ENCODE peak calls at places on chromosome 3, in ten cellular contexts. I is astrocyte, V is SK-N-SH, Y is neural progenitor cell, D is GM23248, T is neuronal stem cell, H is K562, Z is mammary epithelial cell, L is HepG2, N is PC-9. F is an unnamed sample.

GRCh38 chr3:46692566-46692983 is 904 bp downstream of the ALS2CL start:
- DNase-seq in I (peak; percentile 6), V (no peak), Y (peak; percentile 22), D (peak; percentile 37), T (no peak), H (peak; percentile 31), Z (peak; percentile 96), L (no peak), N (peak; percentile 97), F (no peak)

GRCh38 chr3:15051531-15051930 is 13.6 kb downstream of the MRPS25 start:
- DNase-seq in I (no peak), V (peak; percentile 75), Y (peak; percentile 63), D (peak; percentile 70), T (no peak), H (peak; percentile 69), Z (peak; percentile 34), L (peak; percentile 62), N (no peak), F (peak; percentile 58)

GRCh38 chr3:17955411-17955810 is 213.0 kb upstream of the TBC1D5 start:
- DNase-seq in I (no peak), V (no peak), Y (no peak), D (no peak), T (no peak), H (no peak), Z (no peak), L (no peak), N (no peak), F (no peak)

GRCh38 chr3:12938258-12938711 is 96.9 kb upstream of the RPL32 start:
- DNase-seq in I (no peak), V (no peak), Y (no peak), D (peak; percentile 47), T (no peak), H (no peak), Z (no peak), L (no peak), N (no peak), F (no peak)

GRCh38 chr3:190644766-190645165 is 130.9 kb downstream of the IL1RAP start:
- DNase-seq in I (peak; percentile 36), V (no peak), Y (no peak), D (peak; percentile 75), T (no peak), H (no peak), Z (peak; percentile 8), L (no peak), N (no peak), F (no peak)

GRCh38 chr3:141452045-141452444 is 34.8 kb upstream of the RASA2 start:
- DNase-seq in I (peak; percentile 41), V (no peak), Y (peak; percentile 57), D (peak; percentile 75), T (peak; percentile 31), H (peak; percentile 34), Z (peak; percentile 31), L (peak; percentile 59), N (peak; percentile 65), F (peak; percentile 33)

GRCh38 chr3:76789262-76789661 is 250.6 kb upstream of the ROBO2 start:
- DNase-seq in I (no peak), V (no peak), Y (no peak), D (no peak), T (no peak), H (no peak), Z (no peak), L (no peak), N (no peak), F (no peak)

GRCh38 chr3:48743773-48744172 is 26.8 kb upstream of the IP6K2 start:
- DNase-seq in I (no peak), V (no peak), Y (no peak), D (no peak), T (no peak), H (no peak), Z (no peak), L (no peak), N (no peak), F (no peak)

GRCh38 chr3:138945646-138946553 is 1.0 kb downstream of the FOXL2 start:
- DNase-seq in I (no peak), V (peak; percentile 79), Y (peak; percentile 66), D (peak; percentile 80), T (no peak), H (peak; percentile 57), Z (peak; percentile 74), L (no peak), N (no peak), F (no peak)

GRCh38 chr3:138944842-138945645 is 1.9 kb downstream of the FOXL2 start:
- DNase-seq in I (no peak), V (peak; percentile 71), Y (peak; percentile 85), D (no peak), T (peak; percentile 56), H (peak; percentile 42), Z (no peak), L (no peak), N (no peak), F (no peak)

GRCh38 chr3:138947303-138948121 is 495 bp downstream of the FOXL2NB start:
- DNase-seq in I (no peak), V (no peak), Y (peak; percentile 51), D (no peak), T (no peak), H (peak; percentile 67), Z (no peak), L (no peak), N (no peak), F (no peak)

GRCh38 chr3:138948371-138949001 is 1.5 kb downstream of the FOXL2NB start:
- DNase-seq in I (no peak), V (no peak), Y (no peak), D (no peak), T (no peak), H (no peak), Z (no peak), L (no peak), N (no peak), F (no peak)

GRCh38 chr3:138946554-138947302 is at the start of the genes FOXL2 and FOXL2NB:
- DNase-seq in I (peak; percentile 38), V (peak; percentile 44), Y (peak; percentile 75), D (peak; percentile 88), T (peak; percentile 57), H (peak; percentile 79), Z (peak; percentile 48), L (no peak), N (no peak), F (no peak)
- H2AFZ ChIP-seq in I (peak within 1 kb of the TSS; percentile 70), V (peak within 1 kb of the TSS; percentile 22), Y (peak within 1 kb of the TSS; percentile 81), D (peak within 1 kb of the TSS; percentile 80), T (peak within 1 kb of the TSS; percentile 96), H (peak within 1 kb of the TSS; percentile 94), Z (peak within 1 kb of the TSS; percentile 82), L (no peak within 1 kb of the TSS), N (no peak within 1 kb of the TSS), F (no peak within 1 kb of the TSS)

DNA sequence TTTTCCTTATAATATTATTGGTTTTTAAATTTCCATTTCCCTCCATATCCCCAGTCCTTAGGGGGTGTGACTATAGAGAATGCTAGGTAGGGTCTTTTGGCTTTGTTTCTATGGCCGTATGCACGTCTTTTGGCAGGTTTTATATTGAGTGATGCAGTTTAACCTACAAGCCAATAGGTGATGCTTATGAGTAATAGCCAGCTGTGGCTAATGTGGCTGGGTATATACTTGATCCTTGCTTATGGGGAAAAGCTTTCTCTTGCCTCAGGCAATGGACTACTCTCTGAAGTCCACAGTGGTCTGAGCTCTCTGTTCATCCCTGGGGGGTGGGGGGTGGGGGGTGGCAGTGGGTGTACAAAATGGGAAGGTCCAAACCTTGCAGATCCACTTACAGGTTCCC is 223.9 kb downstream of the MFSD1 start:
- DNase-seq in I (no peak), V (no peak), Y (no peak), D (no peak), T (no peak), H (no peak), Z (peak; percentile 44), L (no peak), N (no peak), F (no peak)
- H3K9me3 ChIP-seq in I (no peaks in the 10 kb centered on the region), V (peaks cover 25% of the 10 kb centered on the region), Y (no peaks in the 10 kb centered on the region), D (no peaks in the 10 kb centered on the region), T (no peaks in the 10 kb centered on the region), H (no peaks in the 10 kb centered on the region), Z (no peaks in the 10 kb centered on the region), L (no peaks in the 10 kb centered on the region), N (peaks cover 5% of the 10 kb centered on the region), F (peaks cover 10% of the 10 kb centered on the region)

GRCh38 chr3:124780767-124781485 is 50.7 kb downstream of the UMPS start:
- DNase-seq in I (peak; percentile 78), V (peak; percentile 41), Y (peak; percentile 69), D (peak; percentile 82), T (no peak), H (no peak), Z (no peak), L (no peak), N (no peak), F (no peak)

GRCh38 chr3:124778061-124778460 is 47.8 kb downstream of the UMPS start:
- DNase-seq in I (no peak), V (no peak), Y (no peak), D (no peak), T (no peak), H (no peak), Z (no peak), L (no peak), N (no peak), F (no peak)

GRCh38 chr3:124779116-124779515 is 48.9 kb downstream of the UMPS start:
- DNase-seq in I (no peak), V (no peak), Y (no peak), D (no peak), T (no peak), H (no peak), Z (no peak), L (no peak), N (no peak), F (no peak)

GRCh38 chr3:124780356-124780755 is 50.1 kb downstream of the UMPS start:
- DNase-seq in I (peak; percentile 93), V (peak; percentile 40), Y (no peak), D (peak; percentile 93), T (no peak), H (no peak), Z (no peak), L (no peak), N (no peak), F (no peak)

DNA sequence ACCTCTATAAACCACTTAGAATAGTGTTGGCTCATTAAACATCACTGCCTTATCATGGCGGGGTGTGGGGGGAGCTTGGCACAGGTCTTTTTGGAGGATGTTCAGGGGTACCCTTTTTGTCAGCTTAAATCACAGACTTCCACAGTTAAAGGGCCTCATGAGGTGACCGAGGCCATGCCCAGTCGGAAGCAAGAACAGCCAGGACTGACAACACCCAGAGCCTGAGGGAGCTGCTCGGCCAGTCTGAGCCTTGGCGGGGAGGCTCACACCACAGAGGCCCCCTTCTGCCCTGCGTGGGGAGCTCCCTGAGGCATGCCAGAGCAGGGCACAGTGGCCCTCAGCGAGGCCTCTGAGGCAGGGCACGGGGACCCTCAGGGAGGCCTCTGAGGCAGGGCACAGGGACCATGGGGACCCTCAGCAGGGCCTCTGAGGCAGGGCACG is 49.5 kb downstream of the UMPS start:
- DNase-seq in I (no peak), V (no peak), Y (no peak), D (no peak), T (no peak), H (no peak), Z (no peak), L (no peak), N (no peak), F (no peak)
- H3K27ac ChIP-seq in I (peak overlapping the region; percentile 83), V (peak overlapping the region; percentile 59), Y (no peak overlapping the region), D (peak overlapping the region; percentile 97), T (no peak overlapping the region), H (no peak overlapping the region), Z (no peak overlapping the region), L (no peak overlapping the region), N (no peak overlapping the region), F (no peak overlapping the region)

DNA sequence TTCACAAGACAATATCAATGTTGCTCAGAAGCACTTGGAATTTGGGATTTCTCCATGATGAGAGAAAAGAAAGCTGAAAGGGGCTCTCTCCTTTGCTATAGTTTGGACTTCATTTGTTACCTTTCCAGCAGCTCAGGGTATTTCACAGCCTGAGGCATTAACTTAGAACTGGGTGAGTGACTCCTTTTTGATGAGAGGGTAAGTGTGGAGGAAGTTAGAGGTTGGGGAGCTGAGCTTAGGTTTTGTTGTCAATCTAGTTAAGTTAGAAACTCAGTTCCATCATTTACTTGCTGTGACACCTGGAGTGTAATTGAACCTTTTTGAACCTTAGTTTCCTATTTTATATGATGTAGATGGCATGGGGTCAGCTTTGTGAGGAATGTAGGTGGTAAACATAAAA is 359.1 kb downstream of the PDCD6IP start:
- DNase-seq in I (no peak), V (no peak), Y (peak; percentile 13), D (no peak), T (no peak), H (no peak), Z (no peak), L (no peak), N (no peak), F (no peak)
- H2AFZ ChIP-seq in I (no peak overlapping the region), V (no peak overlapping the region), Y (no peak overlapping the region), D (no peak overlapping the region), T (no peak overlapping the region), H (no peak overlapping the region), Z (no peak overlapping the region), L (no peak overlapping the region), N (no peak overlapping the region), F (peak overlapping the region; percentile 55)

F was measured in DND-41.